ENCODE peak calls at places on chromosomes 12 and 14, in nine cellular contexts. One of them, this sample, is unnamed.

GRCh38 chr12:93025145-93026103 is 96.3 kb upstream of the EEA1 start:
- DNase-seq in omental fat pad: no peak
- DNase-seq in GM12864: peak; percentile 63
- DNase-seq in esophagus squamous epithelium: no peak
- DNase-seq in bronchial epithelial cell: peak; percentile 74
- DNase-seq in GM13977: peak; percentile 52
- DNase-seq in mammary epithelial cell: peak; percentile 58
- DNase-seq in GM20000: peak; percentile 52
- DNase-seq in fibroblast of pulmonary artery: peak; percentile 87
- DNase-seq in this sample: no peak

GRCh38 chr12:29595071-29595755 is 97.7 kb upstream of the OVCH1 start:
- DNase-seq in omental fat pad: no peak
- DNase-seq in GM12864: no peak
- DNase-seq in esophagus squamous epithelium: no peak
- DNase-seq in bronchial epithelial cell: no peak
- DNase-seq in GM13977: no peak
- DNase-seq in mammary epithelial cell: no peak
- DNase-seq in GM20000: no peak
- DNase-seq in fibroblast of pulmonary artery: no peak
- DNase-seq in this sample: no peak

GRCh38 chr14:22883191-22883976 is at the start of gene REM2:
- DNase-seq in omental fat pad: no peak
- DNase-seq in GM12864: no peak
- DNase-seq in esophagus squamous epithelium: no peak
- DNase-seq in bronchial epithelial cell: no peak
- DNase-seq in GM13977: no peak
- DNase-seq in mammary epithelial cell: no peak
- DNase-seq in GM20000: peak; percentile 21
- DNase-seq in fibroblast of pulmonary artery: no peak
- DNase-seq in this sample: peak; percentile 8

GRCh38 chr12:43282106-43282505 is 269.9 kb downstream of the ADAMTS20 start:
- DNase-seq in omental fat pad: no peak
- DNase-seq in GM12864: no peak
- DNase-seq in esophagus squamous epithelium: no peak
- DNase-seq in bronchial epithelial cell: peak; percentile 52
- DNase-seq in GM13977: no peak
- DNase-seq in mammary epithelial cell: no peak
- DNase-seq in GM20000: no peak
- DNase-seq in fibroblast of pulmonary artery: peak; percentile 77
- DNase-seq in this sample: no peak

GRCh38 chr12:105256011-105256410 is 20.0 kb upstream of the APPL2 start:
- DNase-seq in omental fat pad: no peak
- DNase-seq in GM12864: no peak
- DNase-seq in esophagus squamous epithelium: no peak
- DNase-seq in bronchial epithelial cell: no peak
- DNase-seq in GM13977: no peak
- DNase-seq in mammary epithelial cell: no peak
- DNase-seq in GM20000: no peak
- DNase-seq in fibroblast of pulmonary artery: peak; percentile 23
- DNase-seq in this sample: no peak

GRCh38 chr14:69079188-69079742 is 73.7 kb downstream of the DCAF5 start:
- DNase-seq in omental fat pad: no peak
- DNase-seq in GM12864: no peak
- DNase-seq in esophagus squamous epithelium: no peak
- DNase-seq in bronchial epithelial cell: peak; percentile 84
- DNase-seq in GM13977: no peak
- DNase-seq in mammary epithelial cell: peak; percentile 51
- DNase-seq in GM20000: no peak
- DNase-seq in fibroblast of pulmonary artery: peak; percentile 88
- DNase-seq in this sample: no peak

GRCh38 chr12:46024099-46024498 is 33.7 kb upstream of the SCAF11 start:
- DNase-seq in omental fat pad: no peak
- DNase-seq in GM12864: no peak
- DNase-seq in esophagus squamous epithelium: no peak
- DNase-seq in bronchial epithelial cell: no peak
- DNase-seq in GM13977: no peak
- DNase-seq in mammary epithelial cell: no peak
- DNase-seq in GM20000: no peak
- DNase-seq in fibroblast of pulmonary artery: no peak
- DNase-seq in this sample: no peak

GRCh38 chr12:47832263-47832933 is 12.7 kb upstream of the HDAC7 start:
- DNase-seq in omental fat pad: no peak
- DNase-seq in GM12864: no peak
- DNase-seq in esophagus squamous epithelium: no peak
- DNase-seq in bronchial epithelial cell: no peak
- DNase-seq in GM13977: peak; percentile 79
- DNase-seq in mammary epithelial cell: no peak
- DNase-seq in GM20000: peak; percentile 67
- DNase-seq in fibroblast of pulmonary artery: no peak
- DNase-seq in this sample: no peak

GRCh38 chr14:50344831-50345563 is 32.9 kb downstream of the DMAC2L start:
- DNase-seq in omental fat pad: no peak
- DNase-seq in GM12864: no peak
- DNase-seq in esophagus squamous epithelium: no peak
- DNase-seq in bronchial epithelial cell: no peak
- DNase-seq in GM13977: no peak
- DNase-seq in mammary epithelial cell: no peak
- DNase-seq in GM20000: no peak
- DNase-seq in fibroblast of pulmonary artery: no peak
- DNase-seq in this sample: no peak

GRCh38 chr14:89465894-89466293 is 48.9 kb upstream of the FOXN3 start:
- DNase-seq in omental fat pad: no peak
- DNase-seq in GM12864: no peak
- DNase-seq in esophagus squamous epithelium: no peak
- DNase-seq in bronchial epithelial cell: no peak
- DNase-seq in GM13977: no peak
- DNase-seq in mammary epithelial cell: no peak
- DNase-seq in GM20000: no peak
- DNase-seq in fibroblast of pulmonary artery: no peak
- DNase-seq in this sample: no peak

GRCh38 chr14:102930138-102930752 is 7.8 kb downstream of the AMN start:
- DNase-seq in omental fat pad: no peak
- DNase-seq in GM12864: no peak
- DNase-seq in esophagus squamous epithelium: no peak
- DNase-seq in bronchial epithelial cell: no peak
- DNase-seq in GM13977: no peak
- DNase-seq in mammary epithelial cell: no peak
- DNase-seq in GM20000: peak; percentile 67
- DNase-seq in fibroblast of pulmonary artery: no peak
- DNase-seq in this sample: peak; percentile 20

GRCh38 chr14:94904636-94905035 is 134.7 kb upstream of the GSC start:
- DNase-seq in omental fat pad: no peak
- DNase-seq in GM12864: no peak
- DNase-seq in esophagus squamous epithelium: no peak
- DNase-seq in bronchial epithelial cell: no peak
- DNase-seq in GM13977: no peak
- DNase-seq in mammary epithelial cell: no peak
- DNase-seq in GM20000: no peak
- DNase-seq in fibroblast of pulmonary artery: peak; percentile 12
- DNase-seq in this sample: no peak

GRCh38 chr14:94309721-94310120 is 13.4 kb downstream of the SERPINA6 start:
- DNase-seq in omental fat pad: no peak
- DNase-seq in GM12864: no peak
- DNase-seq in esophagus squamous epithelium: no peak
- DNase-seq in bronchial epithelial cell: no peak
- DNase-seq in GM13977: no peak
- DNase-seq in mammary epithelial cell: no peak
- DNase-seq in GM20000: no peak
- DNase-seq in fibroblast of pulmonary artery: no peak
- DNase-seq in this sample: no peak

GRCh38 chr14:50999726-51000125 is 55.4 kb upstream of the PYGL start:
- DNase-seq in omental fat pad: no peak
- DNase-seq in GM12864: no peak
- DNase-seq in esophagus squamous epithelium: no peak
- DNase-seq in bronchial epithelial cell: peak; percentile 54
- DNase-seq in GM13977: no peak
- DNase-seq in mammary epithelial cell: peak; percentile 52
- DNase-seq in GM20000: no peak
- DNase-seq in fibroblast of pulmonary artery: no peak
- DNase-seq in this sample: no peak

GRCh38 chr14:104983231-104983721 is 2.3 kb upstream of the CLBA1 start:
- DNase-seq in omental fat pad: no peak
- DNase-seq in GM12864: no peak
- DNase-seq in esophagus squamous epithelium: no peak
- DNase-seq in bronchial epithelial cell: no peak
- DNase-seq in GM13977: no peak
- DNase-seq in mammary epithelial cell: no peak
- DNase-seq in GM20000: no peak
- DNase-seq in fibroblast of pulmonary artery: no peak
- DNase-seq in this sample: no peak

GRCh38 chr14:60348211-60348610 is 99.2 kb downstream of the PPM1A start:
- DNase-seq in omental fat pad: no peak
- DNase-seq in GM12864: no peak
- DNase-seq in esophagus squamous epithelium: no peak
- DNase-seq in bronchial epithelial cell: no peak
- DNase-seq in GM13977: no peak
- DNase-seq in mammary epithelial cell: no peak
- DNase-seq in GM20000: no peak
- DNase-seq in fibroblast of pulmonary artery: no peak
- DNase-seq in this sample: no peak

GRCh38 chr12:93390025-93390424 is 12.3 kb downstream of the NUDT4 start:
- DNase-seq in omental fat pad: no peak
- DNase-seq in GM12864: no peak
- DNase-seq in esophagus squamous epithelium: no peak
- DNase-seq in bronchial epithelial cell: peak; percentile 25
- DNase-seq in GM13977: no peak
- DNase-seq in mammary epithelial cell: no peak
- DNase-seq in GM20000: no peak
- DNase-seq in fibroblast of pulmonary artery: no peak
- DNase-seq in this sample: no peak

GRCh38 chr12:92288533-92288932 is 142.9 kb upstream of the BTG1 start:
- DNase-seq in omental fat pad: no peak
- DNase-seq in GM12864: no peak
- DNase-seq in esophagus squamous epithelium: no peak
- DNase-seq in bronchial epithelial cell: no peak
- DNase-seq in GM13977: no peak
- DNase-seq in mammary epithelial cell: no peak
- DNase-seq in GM20000: no peak
- DNase-seq in fibroblast of pulmonary artery: no peak
- DNase-seq in this sample: peak; percentile 10

GRCh38 chr14:103186894-103187586 is 63.8 kb downstream of the TNFAIP2 start:
- DNase-seq in omental fat pad: no peak
- DNase-seq in GM12864: no peak
- DNase-seq in esophagus squamous epithelium: no peak
- DNase-seq in bronchial epithelial cell: no peak
- DNase-seq in GM13977: no peak
- DNase-seq in mammary epithelial cell: no peak
- DNase-seq in GM20000: no peak
- DNase-seq in fibroblast of pulmonary artery: no peak
- DNase-seq in this sample: no peak

GRCh38 chr14:89720741-89721315 is 233.7 kb downstream of the EFCAB11 start:
- DNase-seq in omental fat pad: no peak
- DNase-seq in GM12864: peak; percentile 72
- DNase-seq in esophagus squamous epithelium: no peak
- DNase-seq in bronchial epithelial cell: no peak
- DNase-seq in GM13977: peak; percentile 43
- DNase-seq in mammary epithelial cell: no peak
- DNase-seq in GM20000: peak; percentile 36
- DNase-seq in fibroblast of pulmonary artery: no peak
- DNase-seq in this sample: no peak

GRCh38 chr12:3359478-3359877 is 131.5 kb upstream of the PRMT8 start:
- DNase-seq in omental fat pad: no peak
- DNase-seq in GM12864: no peak
- DNase-seq in esophagus squamous epithelium: no peak
- DNase-seq in bronchial epithelial cell: no peak
- DNase-seq in GM13977: no peak
- DNase-seq in mammary epithelial cell: no peak
- DNase-seq in GM20000: no peak
- DNase-seq in fibroblast of pulmonary artery: no peak
- DNase-seq in this sample: no peak
- TF ChIP-seq CTCF in omental fat pad: no peak
- TF ChIP-seq CTCF in GM12864: no peak
- TF ChIP-seq CTCF in esophagus squamous epithelium: no peak
- TF ChIP-seq CTCF in bronchial epithelial cell: no peak
- TF ChIP-seq CTCF in GM13977: no peak
- TF ChIP-seq CTCF in mammary epithelial cell: no peak
- TF ChIP-seq CTCF in GM20000: no peak
- TF ChIP-seq CTCF in fibroblast of pulmonary artery: no peak
- TF ChIP-seq CTCF in this sample: no peak

DNA sequence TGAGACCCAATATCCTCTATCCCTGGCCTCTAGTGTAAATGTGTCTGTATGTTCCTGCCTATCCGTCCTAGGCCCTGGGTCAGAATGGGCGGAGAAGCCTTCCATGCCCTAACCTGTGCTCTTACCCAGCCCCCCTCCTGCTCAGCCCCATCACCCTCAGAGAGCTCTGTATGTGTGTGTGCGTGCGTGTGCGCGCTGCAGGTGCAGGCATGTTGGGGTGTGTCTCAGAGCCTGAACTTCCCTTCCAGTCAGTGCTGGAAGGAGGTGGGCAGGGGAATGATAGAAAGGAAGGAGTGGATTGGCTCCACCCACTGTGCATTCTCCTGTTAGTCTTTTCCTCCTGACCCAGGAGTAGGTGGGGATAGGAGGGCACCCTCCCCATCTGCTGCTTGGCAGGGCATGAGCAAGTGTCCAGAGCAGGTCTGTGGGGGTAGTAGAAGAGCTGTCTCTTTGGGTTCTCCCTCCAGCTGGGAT is 7.2 kb downstream of the NAB2 start:
- DNase-seq in omental fat pad: no peak
- DNase-seq in GM12864: no peak
- DNase-seq in esophagus squamous epithelium: no peak
- DNase-seq in bronchial epithelial cell: peak; percentile 99
- DNase-seq in GM13977: peak; percentile 6
- DNase-seq in mammary epithelial cell: peak; percentile 98
- DNase-seq in GM20000: peak; percentile 3
- DNase-seq in fibroblast of pulmonary artery: no peak
- DNase-seq in this sample: no peak
- TF ChIP-seq CTCF in omental fat pad: no peak
- TF ChIP-seq CTCF in GM12864: no peak
- TF ChIP-seq CTCF in esophagus squamous epithelium: no peak
- TF ChIP-seq CTCF in bronchial epithelial cell: no peak
- TF ChIP-seq CTCF in GM13977: no peak
- TF ChIP-seq CTCF in mammary epithelial cell: no peak
- TF ChIP-seq CTCF in GM20000: no peak
- TF ChIP-seq CTCF in fibroblast of pulmonary artery: no peak
- TF ChIP-seq CTCF in this sample: no peak

GRCh38 chr12:6694701-6695100 is 5.5 kb upstream of the ZNF384 start:
- DNase-seq in omental fat pad: no peak
- DNase-seq in GM12864: no peak
- DNase-seq in esophagus squamous epithelium: no peak
- DNase-seq in bronchial epithelial cell: no peak
- DNase-seq in GM13977: no peak
- DNase-seq in mammary epithelial cell: no peak
- DNase-seq in GM20000: no peak
- DNase-seq in fibroblast of pulmonary artery: no peak
- DNase-seq in this sample: no peak
- TF ChIP-seq CTCF in omental fat pad: no peak
- TF ChIP-seq CTCF in GM12864: no peak
- TF ChIP-seq CTCF in esophagus squamous epithelium: no peak
- TF ChIP-seq CTCF in bronchial epithelial cell: no peak
- TF ChIP-seq CTCF in GM13977: no peak
- TF ChIP-seq CTCF in mammary epithelial cell: no peak
- TF ChIP-seq CTCF in GM20000: no peak
- TF ChIP-seq CTCF in fibroblast of pulmonary artery: no peak
- TF ChIP-seq CTCF in this sample: no peak

DNA sequence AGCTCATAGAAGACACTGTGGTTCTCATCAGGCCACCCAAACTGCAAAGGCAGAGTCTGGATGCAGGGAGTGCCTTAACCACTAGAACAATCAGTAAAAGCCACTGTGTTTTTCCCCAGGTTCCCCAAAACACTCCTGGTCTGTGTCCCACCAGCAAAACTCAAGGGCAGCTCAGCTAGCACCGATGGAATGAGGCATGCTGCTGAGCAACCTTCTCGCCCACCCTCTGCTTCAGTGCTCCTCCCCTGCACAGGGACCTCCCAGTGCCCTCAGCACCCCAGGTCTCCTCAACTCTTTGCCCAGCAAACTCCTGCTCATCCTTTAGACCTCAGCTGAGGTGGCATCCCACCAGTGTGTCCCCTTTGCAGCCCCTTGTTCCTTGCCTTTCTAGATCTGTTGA is 4.0 kb downstream of the KRT77 start:
- DNase-seq in omental fat pad: no peak
- DNase-seq in GM12864: no peak
- DNase-seq in esophagus squamous epithelium: no peak
- DNase-seq in bronchial epithelial cell: no peak
- DNase-seq in GM13977: no peak
- DNase-seq in mammary epithelial cell: no peak
- DNase-seq in GM20000: no peak
- DNase-seq in fibroblast of pulmonary artery: no peak
- DNase-seq in this sample: no peak
- TF ChIP-seq CTCF in omental fat pad: no peak
- TF ChIP-seq CTCF in GM12864: no peak
- TF ChIP-seq CTCF in esophagus squamous epithelium: no peak
- TF ChIP-seq CTCF in bronchial epithelial cell: no peak
- TF ChIP-seq CTCF in GM13977: no peak
- TF ChIP-seq CTCF in mammary epithelial cell: no peak
- TF ChIP-seq CTCF in GM20000: no peak
- TF ChIP-seq CTCF in fibroblast of pulmonary artery: no peak
- TF ChIP-seq CTCF in this sample: no peak

This sample was measured in neural crest cell.